ENCODE peak calls at places on chromosomes 11 and 22, in seven cellular contexts. Y is activated CD4-positive, alpha-beta T cell treated with anti-CD3 and anti-CD28 coated beads, Interleukin-2, amount 50 U/mL, for 1 hour; Q is NCI-H510A treated with DMSO at 0.1 percent for 48 hours; A is astrocyte of the spinal cord; I is non-pigmented ciliary epithelial cell; C is cardiac muscle cell; T is NCI-H774. G is an unnamed sample.

GRCh38 chr11:67178878-67179277 is 59.8 kb downstream of the KDM2A start:
- DNase-seq in I (no peak), Q (no peak), C (no peak), Y (no peak), A (no peak), T (no peak), G (no peak)

GRCh38 chr22:24485608-24486007 is 9.5 kb upstream of the UPB1 start:
- DNase-seq in Q (no peak), Y (no peak), A (no peak), I (no peak), C (no peak), T (no peak), G (no peak)

GRCh38 chr11:78416285-78417174 is 1.1 kb downstream of the GAB2 start:
- DNase-seq in I (peak), Y (peak), C (peak), A (peak), T (peak), Q (peak), G (peak)

GRCh38 chr11:66856496-66857233 is at the start of gene LRFN4:
- DNase-seq in Y (peak), A (no peak), I (no peak), T (peak), C (peak), Q (peak), G (peak)

GRCh38 chr22:27594474-27595134 is 207.0 kb downstream of the MN1 start:
- DNase-seq in Q (no peak), Y (no peak), I (no peak), T (no peak), C (no peak), A (no peak), G (no peak)

GRCh38 chr22:20155330-20156041 is 4.6 kb upstream of the CCDC188 start:
- DNase-seq in A (peak), Q (peak), Y (no peak), I (no peak), T (peak), C (no peak), G (peak)

GRCh38 chr11:39374963-39375698 is 2084.3 kb downstream of the LRRC4C start:
- DNase-seq in Q (peak), T (peak), Y (no peak), I (no peak), A (peak), C (peak), G (no peak)

GRCh38 chr22:30280495-30280894 is 8.8 kb downstream of the CASTOR1 start:
- DNase-seq in T (no peak), I (no peak), C (no peak), Y (no peak), A (peak), Q (no peak), G (no peak)

GRCh38 chr11:46278387-46279173 is 1.1 kb downstream of the CREB3L1 start:
- DNase-seq in A (peak), T (no peak), C (peak), Y (peak), I (no peak), Q (no peak), G (peak)

GRCh38 chr11:99117603-99118002 is 96.9 kb downstream of the CNTN5 start:
- DNase-seq in I (no peak), Y (no peak), T (no peak), C (no peak), Q (no peak), A (no peak), G (no peak)

GRCh38 chr22:17665884-17666283 is 27.3 kb downstream of the BCL2L13 start:
- DNase-seq in A (no peak), Q (no peak), Y (no peak), C (no peak), I (no peak), T (no peak), G (no peak)

GRCh38 chr11:31387379-31387778 is 17.7 kb downstream of the DNAJC24 start:
- DNase-seq in Q (no peak), Y (no peak), I (no peak), C (no peak), A (no peak), T (no peak), G (no peak)

GRCh38 chr22:43919106-43919965 is 4.3 kb upstream of the PNPLA3 start:
- DNase-seq in Q (no peak), Y (no peak), A (peak), I (no peak), C (no peak), T (no peak), G (no peak)

GRCh38 chr11:116890193-116890592 is 52.8 kb upstream of the APOA1 start:
- DNase-seq in T (no peak), I (no peak), A (no peak), Y (no peak), Q (peak), C (no peak), G (no peak)

GRCh38 chr11:66015094-66015881 is 3.5 kb downstream of the CST6 start:
- DNase-seq in T (no peak), I (no peak), Q (no peak), C (no peak), A (peak), Y (no peak), G (no peak)

GRCh38 chr11:62500066-62501035 is 46.3 kb downstream of the AHNAK start:
- DNase-seq in Y (no peak), I (no peak), C (no peak), A (no peak), Q (peak), T (peak), G (no peak)

GRCh38 chr22:37167176-37167980 is 17.7 kb upstream of the IL2RB start:
- DNase-seq in A (no peak), T (no peak), C (no peak), I (no peak), Q (no peak), Y (no peak), G (no peak)

GRCh38 chr11:65471410-65471762 is 27.5 kb upstream of the MALAT1 start:
- DNase-seq in A (peak), I (no peak), Y (no peak), Q (no peak), C (peak), T (peak), G (peak)

GRCh38 chr11:73971175-73971719 is 11.4 kb downstream of the UCP2 start:
- DNase-seq in Q (peak), C (no peak), Y (no peak), T (no peak), A (no peak), I (no peak), G (no peak)

GRCh38 chr11:44066732-44067131 is 662 bp downstream of the ACCS start:
- DNase-seq in T (peak), C (no peak), I (peak), Q (no peak), A (peak), Y (no peak), G (no peak)

GRCh38 chr11:363948-364761 is 5.1 kb upstream of the B4GALNT4 start:
- DNase-seq in I (no peak), Q (no peak), Y (peak), C (no peak), A (no peak), T (peak), G (peak)

GRCh38 chr11:76044750-76045320 is 161.5 kb downstream of the WNT11 start:
- DNase-seq in Q (peak), C (no peak), A (no peak), T (no peak), I (no peak), Y (no peak), G (no peak)

GRCh38 chr11:14380947-14381555 is 22.1 kb upstream of the RRAS2 start:
- DNase-seq in A (peak), C (peak), I (no peak), Q (peak), T (peak), Y (peak), G (no peak)

G was measured in SHP77.